ENCODE peak calls at places on chromosomes 4 and X, in seven cellular contexts. B is iPS DF 19.7; N is SIG-M5; W is stimulated activated naive B cell treated with anti-CD40 and anti-IgM and Interleukin-4, amounts not matched to agents 10 μg/mL and 1 μg/mL and 100 μg/mL, for 72 hours; K is upper lobe of left lung; V is stimulated activated naive CD8-positive, alpha-beta T cell treated with anti-CD3 and anti-CD28 coated beads, Interleukin-15, Interleukin-2, amounts not matched to agents 100 U/mL and 50 U/mL, for 24 hours; G is neural progenitor cell. Q is an unnamed sample.
A peak's percentile ranks its signal among the peaks of the same experiment; 100 is the strongest.

GRCh38 chrX:6644411-6644810 is 109.5 kb upstream of the VCX3A start:
- DNase-seq in K (no peak), B (no peak), W (no peak), N (no peak), V (peak; percentile 2), G (no peak), Q (no peak)

GRCh38 chr4:760616-761015 is 55.0 kb downstream of the PCGF3 start:
- DNase-seq in G (no peak), V (no peak), K (no peak), B (no peak), W (no peak), N (no peak), Q (no peak)

GRCh38 chrX:120446503-120446902 is 22.6 kb downstream of the LAMP2 start:
- DNase-seq in K (no peak), W (no peak), N (no peak), G (no peak), B (no peak), V (no peak), Q (peak; percentile 65)

GRCh38 chr4:38396845-38397547 is 267.0 kb upstream of the KLF3 start:
- DNase-seq in K (no peak), V (no peak), N (no peak), W (no peak), G (no peak), B (no peak), Q (no peak)

GRCh38 chrX:154785711-154786110 is 19.6 kb downstream of the MPP1 start:
- DNase-seq in B (no peak), V (no peak), N (no peak), W (no peak), K (no peak), G (no peak), Q (no peak)

GRCh38 chrX:43349363-43349762 is 306.7 kb upstream of the MAOA start:
- DNase-seq in G (peak; percentile 62), B (peak; percentile 23), K (peak; percentile 37), W (peak; percentile 11), N (no peak), V (peak; percentile 15), Q (peak; percentile 25)

GRCh38 chr4:157763490-157763889 is 409.3 kb downstream of the GASK1B start:
- DNase-seq in W (no peak), K (no peak), G (no peak), B (no peak), N (no peak), V (no peak), Q (no peak)

GRCh38 chr4:25875281-25875745 is 12.5 kb upstream of the SEL1L3 start:
- DNase-seq in W (no peak), V (no peak), G (no peak), B (no peak), N (no peak), K (no peak), Q (no peak)

GRCh38 chr4:142044271-142044670 is 407.9 kb downstream of the IL15 start:
- DNase-seq in K (no peak), N (no peak), V (no peak), G (no peak), B (no peak), W (no peak), Q (no peak)

GRCh38 chr4:43282534-43282933 is 390.0 kb downstream of the GRXCR1 start:
- DNase-seq in B (no peak), K (no peak), N (no peak), G (peak; percentile 11), W (no peak), V (no peak), Q (no peak)

GRCh38 chrX:1491851-1492349 is 39.2 kb upstream of the ASMTL start:
- DNase-seq in B (peak; percentile 56), V (peak; percentile 77), K (no peak), N (no peak), W (peak; percentile 73), G (peak; percentile 74), Q (no peak)

GRCh38 chr4:189200346-189200745 is 740.3 kb upstream of the FRG1 start:
- DNase-seq in K (no peak), N (no peak), B (no peak), V (no peak), W (no peak), G (no peak), Q (no peak)

GRCh38 chr4:98656443-98656842 is 2.0 kb downstream of the TSPAN5 start:
- DNase-seq in K (no peak), N (no peak), W (no peak), B (no peak), G (no peak), V (no peak), Q (no peak)

GRCh38 chrX:120749141-120749846 is 119.4 kb upstream of the C1GALT1C1 start:
- DNase-seq in N (no peak), W (peak; percentile 28), K (no peak), B (no peak), G (no peak), V (no peak), Q (peak; percentile 81)

GRCh38 chr4:36332023-36332781 is 50.8 kb downstream of the DTHD1 start:
- DNase-seq in W (no peak), B (no peak), N (no peak), G (peak; percentile 11), V (no peak), K (no peak), Q (no peak)

GRCh38 chr4:52868138-52868537 is 6.0 kb downstream of the RASL11B start:
- DNase-seq in G (peak; percentile 38), V (no peak), N (no peak), W (no peak), B (no peak), K (peak; percentile 35), Q (no peak)